ENCODE peak calls at places on chromosomes 6 and 20, in four cellular contexts. One of them, this sample, is unnamed.

GRCh38 chr20:46264391-46265266 is 43.7 kb downstream of the CDH22 start:
- DNase-seq in WTC11: no peak
- DNase-seq in HepG2: no peak
- DNase-seq in K562: no peak
- DNase-seq in this sample: no peak

GRCh38 chr6:132333639-132334516 is 67.4 kb downstream of the MOXD1 start:
- DNase-seq in WTC11: no peak
- DNase-seq in HepG2: peak
- DNase-seq in K562: peak
- DNase-seq in this sample: no peak

GRCh38 chr6:83411731-83412130 is 19.1 kb downstream of the ME1 start:
- DNase-seq in WTC11: no peak
- DNase-seq in HepG2: no peak
- DNase-seq in K562: no peak
- DNase-seq in this sample: no peak

GRCh38 chr6:158211273-158212055 is 43.3 kb downstream of the GTF2H5 start:
- DNase-seq in WTC11: no peak
- DNase-seq in HepG2: no peak
- DNase-seq in K562: no peak
- DNase-seq in this sample: no peak

GRCh38 chr20:21389368-21389767 is 8.0 kb downstream of the NKX2-4 start:
- DNase-seq in WTC11: no peak
- DNase-seq in HepG2: no peak
- DNase-seq in K562: no peak
- DNase-seq in this sample: no peak

GRCh38 chr6:2850480-2851150 is 9.0 kb upstream of the SERPINB1 start:
- DNase-seq in WTC11: no peak
- DNase-seq in HepG2: no peak
- DNase-seq in K562: no peak
- DNase-seq in this sample: no peak

GRCh38 chr6:43723737-43724295 is 36.2 kb upstream of the MRPS18A start:
- DNase-seq in WTC11: peak
- DNase-seq in HepG2: peak
- DNase-seq in K562: peak
- DNase-seq in this sample: no peak

GRCh38 chr20:10925767-10926166 is 252.0 kb upstream of the JAG1 start:
- DNase-seq in WTC11: no peak
- DNase-seq in HepG2: no peak
- DNase-seq in K562: no peak
- DNase-seq in this sample: no peak

GRCh38 chr20:51311636-51312479 is 230.7 kb downstream of the NFATC2 start:
- DNase-seq in WTC11: peak
- DNase-seq in HepG2: no peak
- DNase-seq in K562: no peak
- DNase-seq in this sample: no peak

GRCh38 chr20:39282619-39283092 is 320.5 kb downstream of the DHX35 start:
- DNase-seq in WTC11: peak
- DNase-seq in HepG2: no peak
- DNase-seq in K562: no peak
- DNase-seq in this sample: no peak

GRCh38 chr20:13302647-13303425 is 81.8 kb downstream of the ISM1 start:
- DNase-seq in WTC11: peak
- DNase-seq in HepG2: peak
- DNase-seq in K562: peak
- DNase-seq in this sample: no peak

GRCh38 chr6:16436550-16436949 is 198.2 kb downstream of the GMPR start:
- DNase-seq in WTC11: no peak
- DNase-seq in HepG2: no peak
- DNase-seq in K562: no peak
- DNase-seq in this sample: no peak

GRCh38 chr6:36066817-36067216 is 39.2 kb downstream of the MAPK14 start:
- DNase-seq in WTC11: no peak
- DNase-seq in HepG2: no peak
- DNase-seq in K562: no peak
- DNase-seq in this sample: no peak

GRCh38 chr6:75266716-75267291 is 17.8 kb downstream of the TMEM30A start:
- DNase-seq in WTC11: no peak
- DNase-seq in HepG2: peak
- DNase-seq in K562: peak
- DNase-seq in this sample: no peak

GRCh38 chr6:44161997-44162338 is 3.3 kb downstream of the CAPN11 start:
- DNase-seq in WTC11: no peak
- DNase-seq in HepG2: no peak
- DNase-seq in K562: no peak
- DNase-seq in this sample: no peak

GRCh38 chr6:136118787-136119186 is 131.3 kb downstream of the MTFR2 start:
- DNase-seq in WTC11: no peak
- DNase-seq in HepG2: no peak
- DNase-seq in K562: peak
- DNase-seq in this sample: no peak

GRCh38 chr6:122530440-122531046 is 58.9 kb upstream of the SERINC1 start:
- DNase-seq in WTC11: peak
- DNase-seq in HepG2: peak
- DNase-seq in K562: peak
- DNase-seq in this sample: peak

GRCh38 chr20:62936996-62937352 is 973 bp upstream of the GID8 start:
- DNase-seq in WTC11: no peak
- DNase-seq in HepG2: peak
- DNase-seq in K562: peak
- DNase-seq in this sample: no peak

GRCh38 chr6:140486468-140487361 is 1112.3 kb upstream of the CITED2 start:
- DNase-seq in WTC11: no peak
- DNase-seq in HepG2: no peak
- DNase-seq in K562: peak
- DNase-seq in this sample: no peak

GRCh38 chr20:1286267-1287036 is 20.4 kb downstream of the SNPH start:
- DNase-seq in WTC11: no peak
- DNase-seq in HepG2: no peak
- DNase-seq in K562: no peak
- DNase-seq in this sample: no peak

GRCh38 chr6:77340331-77340730 is 123.0 kb downstream of the HTR1B start:
- DNase-seq in WTC11: no peak
- DNase-seq in HepG2: no peak
- DNase-seq in K562: no peak
- DNase-seq in this sample: no peak

GRCh38 chr6:112041535-112041934 is 12.4 kb upstream of the CCN6 start:
- DNase-seq in WTC11: no peak
- DNase-seq in HepG2: no peak
- DNase-seq in K562: no peak
- DNase-seq in this sample: no peak

GRCh38 chr6:69162811-69163210 is 527.7 kb downstream of the ADGRB3 start:
- DNase-seq in WTC11: no peak
- DNase-seq in HepG2: no peak
- DNase-seq in K562: no peak
- DNase-seq in this sample: no peak

GRCh38 chr6:153214439-153214838 is 83.4 kb upstream of the RGS17 start:
- DNase-seq in WTC11: no peak
- DNase-seq in HepG2: no peak
- DNase-seq in K562: no peak
- DNase-seq in this sample: no peak

GRCh38 chr6:106039836-106040592 is 46.1 kb upstream of the PRDM1 start:
- DNase-seq in WTC11: no peak
- DNase-seq in HepG2: no peak
- DNase-seq in K562: no peak
- DNase-seq in this sample: no peak

GRCh38 chr6:52013035-52013434 is 74.4 kb downstream of the PKHD1 start:
- DNase-seq in WTC11: no peak
- DNase-seq in HepG2: no peak
- DNase-seq in K562: no peak
- DNase-seq in this sample: no peak

GRCh38 chr20:8492182-8492581 is 360.1 kb downstream of the PLCB1 start:
- DNase-seq in WTC11: no peak
- DNase-seq in HepG2: no peak
- DNase-seq in K562: no peak
- DNase-seq in this sample: no peak

GRCh38 chr20:31695849-31696804 is 26.5 kb downstream of the BCL2L1 start:
- DNase-seq in WTC11: no peak
- DNase-seq in HepG2: peak
- DNase-seq in K562: no peak
- DNase-seq in this sample: no peak

GRCh38 chr20:32411955-32412706 is 54.0 kb downstream of the ASXL1 start:
- DNase-seq in WTC11: no peak
- DNase-seq in HepG2: no peak
- DNase-seq in K562: no peak
- DNase-seq in this sample: peak

GRCh38 chr20:15185913-15186312 is 848.5 kb upstream of the FLRT3 start:
- DNase-seq in WTC11: no peak
- DNase-seq in HepG2: peak
- DNase-seq in K562: no peak
- DNase-seq in this sample: no peak

GRCh38 chr6:40258531-40258930 is 324.3 kb upstream of the MOCS1 start:
- DNase-seq in WTC11: no peak
- DNase-seq in HepG2: no peak
- DNase-seq in K562: no peak
- DNase-seq in this sample: no peak

GRCh38 chr6:108735310-108735990 is 112.8 kb upstream of the ARMC2 start:
- DNase-seq in WTC11: no peak
- DNase-seq in HepG2: no peak
- DNase-seq in K562: no peak
- DNase-seq in this sample: no peak

GRCh38 chr6:64520050-64520449 is 884.4 kb downstream of the PHF3 start:
- DNase-seq in WTC11: no peak
- DNase-seq in HepG2: no peak
- DNase-seq in K562: no peak
- DNase-seq in this sample: peak

GRCh38 chr6:10210052-10210451 is 204.8 kb downstream of the TFAP2A start:
- DNase-seq in WTC11: no peak
- DNase-seq in HepG2: no peak
- DNase-seq in K562: no peak
- DNase-seq in this sample: no peak
- TF ChIP-seq TCF7 in WTC11: no peak
- TF ChIP-seq TCF7 in HepG2: no peak
- TF ChIP-seq TCF7 in K562: no peak
- TF ChIP-seq TCF7 in this sample: no peak

DNA sequence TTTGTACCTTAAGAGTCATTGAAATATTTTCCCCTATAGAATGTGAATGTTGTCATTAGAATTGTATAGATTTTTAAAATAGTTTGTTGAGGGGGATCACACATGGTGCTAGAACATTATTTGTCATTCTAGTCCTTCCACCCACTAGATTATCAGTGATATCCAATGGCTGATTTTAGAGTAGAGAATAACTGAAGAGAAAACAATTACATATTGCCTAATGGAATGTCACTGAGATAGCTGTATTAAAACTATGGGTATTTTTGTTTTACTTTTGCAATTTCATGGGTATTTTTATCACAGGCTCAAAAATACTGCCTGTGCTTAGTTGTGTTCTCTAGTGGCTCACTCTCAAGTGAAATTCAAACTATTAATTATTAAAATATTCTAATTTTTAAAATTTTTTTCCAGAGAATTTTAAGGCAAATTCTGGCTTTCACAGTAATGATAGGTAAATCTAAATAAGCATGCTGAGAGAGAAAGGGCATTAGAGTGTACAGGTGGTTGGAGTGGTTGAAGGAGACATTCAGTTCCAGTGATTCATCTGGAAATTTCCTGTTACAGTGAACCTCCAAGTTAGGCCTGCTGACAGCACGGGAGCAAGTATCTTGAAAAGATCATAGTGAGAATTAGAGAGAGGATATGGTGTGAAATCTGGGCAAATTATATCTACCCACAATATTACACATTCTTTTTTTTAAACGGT is 399.6 kb downstream of the NKAIN2 start:
- DNase-seq in WTC11: no peak
- DNase-seq in HepG2: no peak
- DNase-seq in K562: no peak
- DNase-seq in this sample: no peak
- TF ChIP-seq TCF7 in WTC11: no peak
- TF ChIP-seq TCF7 in HepG2: no peak
- TF ChIP-seq TCF7 in K562: no peak
- TF ChIP-seq TCF7 in this sample: no peak

GRCh38 chr6:129717287-129717686 is 7.3 kb upstream of the ARHGAP18 start:
- DNase-seq in WTC11: no peak
- DNase-seq in HepG2: peak
- DNase-seq in K562: no peak
- DNase-seq in this sample: no peak
- TF ChIP-seq TCF7 in WTC11: no peak
- TF ChIP-seq TCF7 in HepG2: peak
- TF ChIP-seq TCF7 in K562: no peak
- TF ChIP-seq TCF7 in this sample: no peak

GRCh38 chr6:167537816-167538215 is 212.9 kb downstream of the TTLL2 start:
- DNase-seq in WTC11: no peak
- DNase-seq in HepG2: no peak
- DNase-seq in K562: no peak
- DNase-seq in this sample: no peak

GRCh38 chr6:167543602-167544506 is 219.0 kb downstream of the TTLL2 start:
- DNase-seq in WTC11: no peak
- DNase-seq in HepG2: no peak
- DNase-seq in K562: no peak
- DNase-seq in this sample: no peak

GRCh38 chr6:167533851-167534250 is 209.0 kb downstream of the TTLL2 start:
- DNase-seq in WTC11: no peak
- DNase-seq in HepG2: no peak
- DNase-seq in K562: no peak
- DNase-seq in this sample: no peak

GRCh38 chr6:167541544-167541943 is 216.7 kb downstream of the TTLL2 start:
- DNase-seq in WTC11: no peak
- DNase-seq in HepG2: no peak
- DNase-seq in K562: no peak
- DNase-seq in this sample: no peak

GRCh38 chr6:167538746-167539145 is 213.9 kb downstream of the TTLL2 start:
- DNase-seq in WTC11: no peak
- DNase-seq in HepG2: no peak
- DNase-seq in K562: no peak
- DNase-seq in this sample: no peak
- TF ChIP-seq TCF7 in WTC11: no peak
- TF ChIP-seq TCF7 in HepG2: no peak
- TF ChIP-seq TCF7 in K562: no peak
- TF ChIP-seq TCF7 in this sample: no peak

DNA sequence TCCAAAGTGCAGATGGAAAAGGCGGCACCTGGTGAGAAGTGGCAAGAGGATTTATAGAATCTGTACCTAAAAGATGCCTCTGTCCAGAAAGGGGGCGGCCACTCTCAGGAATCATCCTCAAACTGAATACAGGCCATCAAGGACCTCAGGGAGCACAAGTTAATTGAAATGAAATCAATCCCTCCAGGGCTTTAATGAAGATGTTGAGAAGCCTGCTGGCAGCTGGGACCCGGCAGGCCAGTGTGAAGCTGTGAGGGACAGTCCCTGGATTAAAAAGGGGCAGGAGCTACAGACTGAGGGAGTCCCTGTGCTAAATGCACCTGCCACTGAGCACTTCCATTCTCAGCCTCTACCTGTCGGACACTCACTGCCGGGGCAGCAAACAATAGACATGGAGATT is 107.7 kb upstream of the GGTLC1 start:
- DNase-seq in WTC11: no peak
- DNase-seq in HepG2: no peak
- DNase-seq in K562: no peak
- DNase-seq in this sample: no peak
- TF ChIP-seq TCF7 in WTC11: no peak
- TF ChIP-seq TCF7 in HepG2: no peak
- TF ChIP-seq TCF7 in K562: no peak
- TF ChIP-seq TCF7 in this sample: no peak

GRCh38 chr6:90288404-90288803 is 8.2 kb downstream of the BACH2 start:
- DNase-seq in WTC11: no peak
- DNase-seq in HepG2: no peak
- DNase-seq in K562: no peak
- DNase-seq in this sample: no peak
- TF ChIP-seq TCF7 in WTC11: no peak
- TF ChIP-seq TCF7 in HepG2: no peak
- TF ChIP-seq TCF7 in K562: no peak
- TF ChIP-seq TCF7 in this sample: no peak

This sample was measured in GM12878.